ENCODE peak calls at places on chromosomes 12 and 14, in six cellular contexts. P is K562; K is CD8-positive, alpha-beta T cell; T is left ventricle myocardium inferior; S is esophagus squamous epithelium; N is breast epithelium. R is an unnamed sample.

GRCh38 chr12:96368233-96368632 is 32.0 kb downstream of the CDK17 start:
- DNase-seq in N (no peak), T (peak), K (no peak), P (no peak), S (no peak), R (no peak)

GRCh38 chr12:110741795-110742717 is 635 bp downstream of the PPP1CC start:
- DNase-seq in P (peak), T (no peak), S (no peak), K (no peak), N (peak), R (no peak)

GRCh38 chr12:108677381-108677780 is 43.7 kb upstream of the SELPLG start:
- DNase-seq in N (no peak), K (no peak), P (no peak), S (no peak), T (no peak), R (no peak)

GRCh38 chr12:106147956-106148355 is 9.2 kb upstream of the NUAK1 start:
- DNase-seq in T (peak), P (no peak), N (no peak), K (no peak), S (no peak), R (peak)

GRCh38 chr12:52263761-52264434 is 10.5 kb upstream of the KRT86 start:
- DNase-seq in T (no peak), P (no peak), N (no peak), K (no peak), S (no peak), R (no peak)

GRCh38 chr12:132724506-132725220 is 14.0 kb downstream of the PGAM5 start:
- DNase-seq in P (no peak), S (no peak), K (no peak), N (no peak), T (no peak), R (no peak)

GRCh38 chr12:50992814-50993213 is 33.4 kb downstream of the SLC11A2 start:
- DNase-seq in P (no peak), T (peak), S (no peak), N (no peak), K (no peak), R (no peak)

GRCh38 chr12:110179291-110179690 is 55.1 kb downstream of the IFT81 start:
- DNase-seq in K (no peak), N (no peak), T (no peak), S (no peak), P (no peak), R (no peak)

GRCh38 chr12:32586390-32586789 is 92.7 kb upstream of the DNM1L start:
- DNase-seq in P (no peak), N (no peak), S (no peak), T (no peak), K (no peak), R (no peak)

GRCh38 chr12:52251367-52252055 is 18.5 kb downstream of the KRT7 start:
- DNase-seq in K (no peak), T (no peak), N (no peak), P (no peak), S (no peak), R (no peak)

GRCh38 chr14:54462048-54462447 is 20.9 kb upstream of the CNIH1 start:
- DNase-seq in S (no peak), N (no peak), K (no peak), T (no peak), P (no peak), R (no peak)

GRCh38 chr12:129540249-129540648 is 363.6 kb downstream of the TMEM132D start:
- DNase-seq in S (no peak), P (no peak), T (no peak), K (no peak), N (no peak), R (no peak)

GRCh38 chr12:44015333-44015941 is 179.6 kb downstream of the TMEM117 start:
- DNase-seq in T (no peak), K (no peak), S (no peak), N (no peak), P (peak), R (peak)

GRCh38 chr12:4939418-4940023 is 29.8 kb downstream of the KCNA1 start:
- DNase-seq in T (no peak), P (no peak), K (no peak), N (no peak), S (no peak), R (no peak)

GRCh38 chr14:33802737-33803136 is 148.1 kb downstream of the EGLN3 start:
- DNase-seq in S (no peak), K (no peak), N (no peak), P (no peak), T (no peak), R (no peak)

GRCh38 chr12:5480218-5480952 is 48.5 kb downstream of the NTF3 start:
- DNase-seq in S (no peak), T (no peak), K (no peak), P (no peak), N (no peak), R (no peak)

GRCh38 chr12:90237841-90238240 is 529.2 kb upstream of the ATP2B1 start:
- DNase-seq in T (no peak), K (no peak), N (no peak), S (no peak), P (no peak), R (no peak)

GRCh38 chr12:40224439-40225291 is at the start of gene LRRK2:
- DNase-seq in K (peak), P (peak), T (peak), N (peak), S (peak), R (no peak)

GRCh38 chr12:105892362-105892910 is 246.3 kb downstream of the NUAK1 start:
- DNase-seq in N (no peak), S (no peak), P (no peak), K (no peak), T (no peak), R (no peak)

GRCh38 chr12:10404798-10405197 is 4.8 kb downstream of the KLRC4 start:
- DNase-seq in N (no peak), K (no peak), S (no peak), T (no peak), P (no peak), R (no peak)
- H3K4me3 ChIP-seq in N (no peak), K (peak), S (no peak), T (no peak), P (no peak), R (no peak)

GRCh38 chr14:101025656-101026055 is 122.1 kb upstream of the RTL1 start:
- DNase-seq in S (no peak), K (no peak), P (no peak), N (peak), T (no peak), R (no peak)
- TF ChIP-seq CTCF in S (no peak), K (no peak), P (no peak), N (no peak), T (no peak), R (no peak)

DNA sequence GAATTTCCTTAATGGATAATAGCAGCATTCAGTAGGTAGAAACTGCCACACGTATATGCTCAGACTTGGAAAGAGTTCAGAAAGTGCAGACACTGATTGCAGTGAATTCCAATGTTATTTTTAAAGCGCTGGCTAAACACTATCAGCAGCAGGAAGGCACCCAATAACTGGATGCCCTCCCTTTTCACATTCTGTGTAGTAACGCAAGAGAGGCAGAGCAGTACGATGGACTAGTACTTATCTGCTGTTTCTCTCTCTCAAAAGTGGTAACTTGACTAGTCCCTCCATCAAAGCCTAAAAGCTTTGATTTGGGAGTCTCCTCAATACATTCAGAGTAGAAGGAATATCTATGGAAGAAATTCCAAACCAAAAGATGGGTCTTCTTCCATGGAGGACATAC is 791.0 kb downstream of the TMTC2 start:
- DNase-seq in P (no peak), K (no peak), T (no peak), S (no peak), N (no peak), R (no peak)
- H3K4me3 ChIP-seq in P (no peak), K (no peak), T (no peak), S (no peak), N (no peak), R (no peak)

GRCh38 chr12:121096199-121096798 is 36.4 kb upstream of the P2RX7 start:
- DNase-seq in K (no peak), T (no peak), N (no peak), S (no peak), P (no peak), R (no peak)
- TF ChIP-seq CTCF in K (peak), T (peak), N (no peak), S (no peak), P (no peak), R (no peak)

GRCh38 chr12:59041241-59042121 is 121.2 kb upstream of the LRIG3 start:
- DNase-seq in P (no peak), T (no peak), S (no peak), N (no peak), K (no peak), R (no peak)
- H3K4me3 ChIP-seq in P (no peak), T (no peak), S (no peak), N (no peak), K (no peak), R (no peak)

DNA sequence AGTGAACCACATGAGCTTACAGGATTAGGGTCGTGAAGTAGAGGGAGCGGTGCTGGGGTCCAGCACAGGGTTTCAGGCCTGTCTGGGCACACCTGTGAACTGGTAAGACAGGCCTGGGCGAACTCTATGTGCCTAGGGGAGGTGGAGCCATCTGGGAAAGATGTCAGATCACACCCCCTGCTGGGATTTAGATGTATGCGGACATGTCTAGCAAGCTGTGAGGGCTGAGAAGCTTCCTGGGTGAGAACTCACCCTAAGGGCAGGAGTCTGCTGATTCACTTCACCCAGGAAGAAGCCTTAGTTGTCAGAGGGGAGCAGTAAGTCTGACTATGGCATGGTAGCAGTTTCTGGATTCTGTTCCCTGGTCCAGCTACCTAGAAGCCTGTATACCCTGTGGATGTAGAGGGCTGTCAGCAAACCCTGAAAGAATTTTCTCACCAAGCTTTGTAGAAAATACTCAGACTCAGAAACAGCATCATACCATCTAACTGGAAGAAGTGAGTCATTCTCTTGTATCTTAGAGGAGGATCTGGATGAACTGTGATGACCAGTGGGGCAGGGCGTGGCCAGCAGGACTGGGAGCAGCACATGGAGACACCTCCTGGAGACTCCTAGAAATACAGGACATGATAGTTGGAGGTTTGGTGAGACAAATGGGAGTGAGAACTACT is 11.2 kb upstream of the PYGL start:
- DNase-seq in N (peak), K (no peak), T (peak), S (no peak), P (peak), R (peak)
- TF ChIP-seq CTCF in N (no peak), K (no peak), T (peak), S (no peak), P (peak), R (peak)

GRCh38 chr12:119780786-119781434 is 96.2 kb downstream of the CIT start:
- DNase-seq in T (no peak), P (peak), N (no peak), K (no peak), S (no peak), R (peak)
- H3K4me3 ChIP-seq in T (no peak), P (no peak), N (no peak), K (no peak), S (no peak), R (no peak)

DNA sequence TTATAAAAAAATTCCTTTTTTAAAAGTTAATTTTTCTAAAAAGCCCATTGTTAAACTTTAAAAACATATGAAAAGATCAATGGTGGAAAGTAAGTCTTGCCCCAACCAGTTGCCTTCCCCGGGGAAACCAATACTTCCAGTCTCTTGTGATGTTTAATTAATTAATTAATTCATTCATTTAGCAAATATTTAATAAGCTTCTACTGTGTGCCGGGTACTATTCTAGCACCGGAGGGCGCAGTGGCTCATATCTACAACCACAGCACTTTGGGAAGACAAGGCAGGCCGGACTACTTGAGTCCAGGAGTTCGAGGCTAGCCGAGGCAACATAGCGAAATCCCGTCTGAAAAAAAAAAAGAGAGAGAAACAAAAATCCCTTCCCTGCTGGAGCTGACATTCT is 87.4 kb downstream of the HECTD4 start:
- DNase-seq in P (no peak), T (no peak), K (no peak), N (no peak), S (no peak), R (no peak)
- TF ChIP-seq CTCF in P (peak), T (peak), K (no peak), N (no peak), S (no peak), R (peak)

DNA sequence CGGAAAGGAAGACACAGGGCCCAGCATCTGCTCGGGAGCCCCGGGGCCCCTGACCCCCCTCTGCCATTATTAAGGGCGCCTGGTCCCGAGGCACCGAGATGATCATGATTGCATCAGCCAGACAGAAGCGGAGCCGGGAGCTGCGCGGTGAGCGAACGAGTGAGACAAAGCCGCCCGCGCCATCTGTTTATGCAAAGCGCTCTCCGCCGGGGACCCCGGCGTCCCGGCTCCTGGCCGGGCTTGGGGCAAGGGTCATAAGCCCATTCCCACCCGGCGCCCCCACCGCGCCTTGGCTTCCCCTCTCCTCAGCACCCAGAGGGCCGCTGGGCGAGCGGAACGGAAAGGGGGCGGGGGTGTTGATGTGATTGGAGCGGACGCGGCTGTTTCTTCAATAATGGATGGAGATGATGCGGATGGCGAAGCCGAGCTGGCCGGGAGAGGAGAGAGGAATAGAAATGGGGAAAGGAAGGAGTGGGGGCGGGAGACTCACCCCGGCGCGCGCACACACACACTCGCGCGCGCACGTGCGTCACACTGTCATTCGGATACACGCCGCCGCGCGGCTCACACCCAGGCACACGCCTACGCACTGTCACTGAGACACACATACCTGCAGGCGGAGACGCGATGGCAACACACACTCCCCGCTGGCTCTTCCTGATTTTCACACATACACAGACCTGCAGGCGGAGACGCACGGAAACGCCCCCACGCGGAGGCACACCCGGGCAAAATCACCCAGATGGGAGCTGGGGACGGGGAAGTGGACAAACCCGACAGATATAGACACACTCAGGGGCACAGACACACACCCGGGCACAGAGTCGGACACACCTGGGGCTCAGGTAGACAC is 10.7 kb downstream of the STAC3 start:
- DNase-seq in P (peak), N (no peak), S (no peak), T (peak), K (peak), R (no peak)
- H3K4me3 ChIP-seq in P (peak), N (peak), S (peak), T (peak), K (peak), R (peak)

DNA sequence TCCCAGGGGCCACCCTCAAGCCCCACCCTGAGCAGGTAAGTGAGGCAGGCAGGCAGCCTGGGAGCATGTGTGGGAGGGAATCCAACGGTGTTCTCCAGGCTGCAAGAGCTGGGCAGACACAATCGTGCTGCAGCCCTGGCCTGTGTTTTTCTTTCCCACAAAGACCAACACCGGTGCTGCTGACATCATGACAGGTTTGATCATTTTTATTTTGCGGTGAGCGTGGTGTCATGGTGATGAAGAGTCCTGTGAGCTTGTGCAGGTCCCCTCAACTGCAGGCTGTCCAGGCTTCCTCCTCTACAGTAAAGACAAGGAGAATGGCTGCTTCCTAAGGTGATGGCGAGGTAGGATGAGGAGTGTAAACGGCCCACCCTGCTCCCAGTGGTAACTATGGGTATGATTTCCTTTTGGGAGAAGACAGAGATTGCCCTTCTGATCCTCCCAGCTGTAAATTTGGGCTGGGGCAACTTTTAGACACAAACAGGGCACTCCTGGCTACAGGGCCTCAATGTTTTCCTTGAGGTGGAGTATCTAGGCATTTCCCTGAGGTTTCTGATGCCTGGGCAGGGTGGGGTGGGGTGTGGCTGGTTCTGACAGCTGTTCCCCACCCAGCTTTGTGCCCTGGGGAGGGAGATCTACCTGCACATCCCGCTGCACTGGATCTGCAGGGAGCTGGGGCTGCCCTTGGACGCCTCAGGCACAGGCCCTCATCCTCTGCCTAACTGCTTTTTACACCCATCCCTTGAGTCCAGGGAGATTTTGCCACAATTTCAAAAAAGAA is 109.1 kb downstream of the VCPKMT start:
- DNase-seq in K (no peak), N (no peak), T (no peak), S (no peak), P (no peak), R (no peak)
- TF ChIP-seq CTCF in K (no peak), N (no peak), T (no peak), S (no peak), P (no peak), R (no peak)

R was measured in LNCaP clone FGC.